ENCODE peak calls at places on chromosomes 16 and 17, in nine cellular contexts. One of them, this sample, is unnamed.

GRCh38 chr16:85819711-85820110 is 20.2 kb downstream of the COX4I1 start:
- DNase-seq in NCI-H460: no peak
- DNase-seq in HTR-8/SVneo: no peak
- DNase-seq in cardiac fibroblast: peak
- DNase-seq in stimulated activated CD4-positive, alpha-beta T cell treated with anti-CD3 and anti-CD28 coated beads, Interleukin-1b, Interleukin-23, amount 100 ng/mL, for 1 hour: no peak
- DNase-seq in WTC11: no peak
- DNase-seq in bronchial epithelial cell: no peak
- DNase-seq in NB4: no peak
- DNase-seq in substantia nigra: no peak
- DNase-seq in this sample: no peak

GRCh38 chr16:35931722-35932121 is 2472.3 kb downstream of the TP53TG3F start:
- DNase-seq in bronchial epithelial cell: no peak
- DNase-seq in stimulated activated CD4-positive, alpha-beta T cell treated with anti-CD3 and anti-CD28 coated beads, Interleukin-1b, Interleukin-23, amount 100 ng/mL, for 1 hour: no peak
- DNase-seq in HTR-8/SVneo: no peak
- DNase-seq in NCI-H460: no peak
- DNase-seq in cardiac fibroblast: no peak
- DNase-seq in NB4: no peak
- DNase-seq in WTC11: no peak
- DNase-seq in substantia nigra: no peak
- DNase-seq in this sample: no peak

GRCh38 chr17:9755083-9755482 is 36.3 kb downstream of the DHRS7C start:
- DNase-seq in substantia nigra: no peak
- DNase-seq in bronchial epithelial cell: no peak
- DNase-seq in HTR-8/SVneo: no peak
- DNase-seq in NCI-H460: no peak
- DNase-seq in stimulated activated CD4-positive, alpha-beta T cell treated with anti-CD3 and anti-CD28 coated beads, Interleukin-1b, Interleukin-23, amount 100 ng/mL, for 1 hour: no peak
- DNase-seq in NB4: peak
- DNase-seq in cardiac fibroblast: no peak
- DNase-seq in WTC11: no peak
- DNase-seq in this sample: no peak

GRCh38 chr17:55717898-55718735 is 4.5 kb downstream of the TMEM100 start:
- DNase-seq in cardiac fibroblast: peak
- DNase-seq in NB4: peak
- DNase-seq in NCI-H460: peak
- DNase-seq in stimulated activated CD4-positive, alpha-beta T cell treated with anti-CD3 and anti-CD28 coated beads, Interleukin-1b, Interleukin-23, amount 100 ng/mL, for 1 hour: peak
- DNase-seq in substantia nigra: peak
- DNase-seq in bronchial epithelial cell: peak
- DNase-seq in WTC11: peak
- DNase-seq in HTR-8/SVneo: peak
- DNase-seq in this sample: no peak

GRCh38 chr17:13581925-13582324 is 19.8 kb downstream of the HS3ST3A1 start:
- DNase-seq in NCI-H460: no peak
- DNase-seq in stimulated activated CD4-positive, alpha-beta T cell treated with anti-CD3 and anti-CD28 coated beads, Interleukin-1b, Interleukin-23, amount 100 ng/mL, for 1 hour: no peak
- DNase-seq in substantia nigra: no peak
- DNase-seq in NB4: no peak
- DNase-seq in cardiac fibroblast: peak
- DNase-seq in HTR-8/SVneo: no peak
- DNase-seq in WTC11: no peak
- DNase-seq in bronchial epithelial cell: no peak
- DNase-seq in this sample: no peak

GRCh38 chr17:47882695-47883588 is 13.1 kb upstream of the SP2 start:
- DNase-seq in WTC11: no peak
- DNase-seq in NCI-H460: no peak
- DNase-seq in stimulated activated CD4-positive, alpha-beta T cell treated with anti-CD3 and anti-CD28 coated beads, Interleukin-1b, Interleukin-23, amount 100 ng/mL, for 1 hour: no peak
- DNase-seq in substantia nigra: no peak
- DNase-seq in NB4: no peak
- DNase-seq in HTR-8/SVneo: no peak
- DNase-seq in bronchial epithelial cell: no peak
- DNase-seq in cardiac fibroblast: no peak
- DNase-seq in this sample: no peak

GRCh38 chr17:37608369-37609169 is 649 bp downstream of the SYNRG start:
- DNase-seq in bronchial epithelial cell: peak
- DNase-seq in cardiac fibroblast: peak
- DNase-seq in WTC11: peak
- DNase-seq in stimulated activated CD4-positive, alpha-beta T cell treated with anti-CD3 and anti-CD28 coated beads, Interleukin-1b, Interleukin-23, amount 100 ng/mL, for 1 hour: no peak
- DNase-seq in NB4: peak
- DNase-seq in HTR-8/SVneo: peak
- DNase-seq in NCI-H460: peak
- DNase-seq in substantia nigra: peak
- DNase-seq in this sample: no peak

GRCh38 chr16:49969356-49970030 is 55.5 kb upstream of the CNEP1R1 start:
- DNase-seq in HTR-8/SVneo: no peak
- DNase-seq in cardiac fibroblast: peak
- DNase-seq in substantia nigra: no peak
- DNase-seq in NB4: no peak
- DNase-seq in bronchial epithelial cell: no peak
- DNase-seq in WTC11: no peak
- DNase-seq in NCI-H460: no peak
- DNase-seq in stimulated activated CD4-positive, alpha-beta T cell treated with anti-CD3 and anti-CD28 coated beads, Interleukin-1b, Interleukin-23, amount 100 ng/mL, for 1 hour: no peak
- DNase-seq in this sample: no peak

GRCh38 chr17:49564638-49565037 is 11.0 kb upstream of the NXPH3 start:
- DNase-seq in HTR-8/SVneo: no peak
- DNase-seq in substantia nigra: no peak
- DNase-seq in bronchial epithelial cell: no peak
- DNase-seq in NCI-H460: no peak
- DNase-seq in stimulated activated CD4-positive, alpha-beta T cell treated with anti-CD3 and anti-CD28 coated beads, Interleukin-1b, Interleukin-23, amount 100 ng/mL, for 1 hour: no peak
- DNase-seq in NB4: no peak
- DNase-seq in WTC11: no peak
- DNase-seq in cardiac fibroblast: no peak
- DNase-seq in this sample: no peak

GRCh38 chr17:80799553-80800403 is 191.9 kb upstream of the CHMP6 start:
- DNase-seq in NCI-H460: no peak
- DNase-seq in NB4: no peak
- DNase-seq in HTR-8/SVneo: no peak
- DNase-seq in bronchial epithelial cell: no peak
- DNase-seq in substantia nigra: no peak
- DNase-seq in stimulated activated CD4-positive, alpha-beta T cell treated with anti-CD3 and anti-CD28 coated beads, Interleukin-1b, Interleukin-23, amount 100 ng/mL, for 1 hour: no peak
- DNase-seq in cardiac fibroblast: no peak
- DNase-seq in WTC11: no peak
- DNase-seq in this sample: no peak

GRCh38 chr17:10073026-10073425 is 125.4 kb downstream of the GAS7 start:
- DNase-seq in WTC11: no peak
- DNase-seq in NCI-H460: no peak
- DNase-seq in NB4: no peak
- DNase-seq in cardiac fibroblast: no peak
- DNase-seq in bronchial epithelial cell: peak
- DNase-seq in substantia nigra: no peak
- DNase-seq in HTR-8/SVneo: no peak
- DNase-seq in stimulated activated CD4-positive, alpha-beta T cell treated with anti-CD3 and anti-CD28 coated beads, Interleukin-1b, Interleukin-23, amount 100 ng/mL, for 1 hour: no peak
- DNase-seq in this sample: no peak

GRCh38 chr17:77349976-77350830 is 209.4 kb downstream of the SEC14L1 start:
- DNase-seq in WTC11: no peak
- DNase-seq in cardiac fibroblast: peak
- DNase-seq in stimulated activated CD4-positive, alpha-beta T cell treated with anti-CD3 and anti-CD28 coated beads, Interleukin-1b, Interleukin-23, amount 100 ng/mL, for 1 hour: no peak
- DNase-seq in bronchial epithelial cell: no peak
- DNase-seq in NCI-H460: no peak
- DNase-seq in HTR-8/SVneo: no peak
- DNase-seq in substantia nigra: no peak
- DNase-seq in NB4: no peak
- DNase-seq in this sample: no peak

GRCh38 chr17:16507918-16508533 is 16.0 kb upstream of the LRRC75A start:
- DNase-seq in WTC11: no peak
- DNase-seq in bronchial epithelial cell: peak
- DNase-seq in HTR-8/SVneo: no peak
- DNase-seq in NB4: no peak
- DNase-seq in stimulated activated CD4-positive, alpha-beta T cell treated with anti-CD3 and anti-CD28 coated beads, Interleukin-1b, Interleukin-23, amount 100 ng/mL, for 1 hour: no peak
- DNase-seq in cardiac fibroblast: no peak
- DNase-seq in NCI-H460: no peak
- DNase-seq in substantia nigra: no peak
- DNase-seq in this sample: no peak

GRCh38 chr16:22948058-22948602 is 134.2 kb downstream of the HS3ST2 start:
- DNase-seq in cardiac fibroblast: no peak
- DNase-seq in WTC11: peak
- DNase-seq in stimulated activated CD4-positive, alpha-beta T cell treated with anti-CD3 and anti-CD28 coated beads, Interleukin-1b, Interleukin-23, amount 100 ng/mL, for 1 hour: no peak
- DNase-seq in HTR-8/SVneo: no peak
- DNase-seq in NCI-H460: no peak
- DNase-seq in bronchial epithelial cell: no peak
- DNase-seq in NB4: peak
- DNase-seq in substantia nigra: peak
- DNase-seq in this sample: no peak

GRCh38 chr17:45225051-45225700 is 3.5 kb downstream of the FMNL1 start:
- DNase-seq in NCI-H460: no peak
- DNase-seq in WTC11: no peak
- DNase-seq in cardiac fibroblast: no peak
- DNase-seq in HTR-8/SVneo: peak
- DNase-seq in stimulated activated CD4-positive, alpha-beta T cell treated with anti-CD3 and anti-CD28 coated beads, Interleukin-1b, Interleukin-23, amount 100 ng/mL, for 1 hour: no peak
- DNase-seq in bronchial epithelial cell: peak
- DNase-seq in NB4: no peak
- DNase-seq in substantia nigra: no peak
- DNase-seq in this sample: no peak

GRCh38 chr16:57781741-57782606 is 20.3 kb downstream of the KIFC3 start:
- DNase-seq in NCI-H460: no peak
- DNase-seq in bronchial epithelial cell: peak
- DNase-seq in stimulated activated CD4-positive, alpha-beta T cell treated with anti-CD3 and anti-CD28 coated beads, Interleukin-1b, Interleukin-23, amount 100 ng/mL, for 1 hour: no peak
- DNase-seq in WTC11: no peak
- DNase-seq in cardiac fibroblast: no peak
- DNase-seq in NB4: no peak
- DNase-seq in HTR-8/SVneo: no peak
- DNase-seq in substantia nigra: no peak
- DNase-seq in this sample: no peak

GRCh38 chr17:77303620-77304019 is 162.9 kb downstream of the SEC14L1 start:
- DNase-seq in bronchial epithelial cell: peak
- DNase-seq in substantia nigra: no peak
- DNase-seq in WTC11: no peak
- DNase-seq in cardiac fibroblast: no peak
- DNase-seq in stimulated activated CD4-positive, alpha-beta T cell treated with anti-CD3 and anti-CD28 coated beads, Interleukin-1b, Interleukin-23, amount 100 ng/mL, for 1 hour: no peak
- DNase-seq in NCI-H460: no peak
- DNase-seq in NB4: no peak
- DNase-seq in HTR-8/SVneo: no peak
- DNase-seq in this sample: no peak

GRCh38 chr16:1366712-1367299 is 15.1 kb downstream of the GNPTG start:
- DNase-seq in WTC11: no peak
- DNase-seq in stimulated activated CD4-positive, alpha-beta T cell treated with anti-CD3 and anti-CD28 coated beads, Interleukin-1b, Interleukin-23, amount 100 ng/mL, for 1 hour: no peak
- DNase-seq in NB4: no peak
- DNase-seq in cardiac fibroblast: no peak
- DNase-seq in substantia nigra: no peak
- DNase-seq in HTR-8/SVneo: no peak
- DNase-seq in NCI-H460: no peak
- DNase-seq in bronchial epithelial cell: no peak
- DNase-seq in this sample: no peak

GRCh38 chr16:1610841-1611653 is 825 bp downstream of the IFT140 start:
- DNase-seq in NCI-H460: no peak
- DNase-seq in WTC11: no peak
- DNase-seq in cardiac fibroblast: no peak
- DNase-seq in NB4: peak
- DNase-seq in HTR-8/SVneo: no peak
- DNase-seq in bronchial epithelial cell: no peak
- DNase-seq in substantia nigra: no peak
- DNase-seq in stimulated activated CD4-positive, alpha-beta T cell treated with anti-CD3 and anti-CD28 coated beads, Interleukin-1b, Interleukin-23, amount 100 ng/mL, for 1 hour: no peak
- DNase-seq in this sample: no peak

This sample was measured in cerebellar nuclear complex.